ENCODE peak calls at places on chromosome 13, in ten cellular contexts. W, G, J, Z, E, Q, P, C, I and X are unnamed samples.

GRCh38 chr13:66835040-66835628 is 395.0 kb downstream of the PCDH9 start:
- DNase-seq in Q (peak), Z (peak), I (no peak), P (no peak), J (no peak), E (peak), W (peak), C (peak), G (no peak), X (peak)

GRCh38 chr13:26475176-26476110 is 82.0 kb upstream of the WASF3 start:
- DNase-seq in E (no peak), P (no peak), I (no peak), Z (peak), G (no peak), Q (no peak), W (no peak), J (no peak), C (no peak), X (no peak)

GRCh38 chr13:26621731-26622401 is 64.4 kb downstream of the WASF3 start:
- DNase-seq in E (no peak), Q (no peak), I (no peak), J (no peak), W (no peak), C (no peak), G (no peak), Z (no peak), P (no peak), X (no peak)

GRCh38 chr13:40102854-40103253 is 447.4 kb downstream of the COG6 start:
- DNase-seq in P (no peak), G (no peak), J (peak), I (no peak), Q (peak), E (no peak), W (no peak), C (no peak), Z (no peak), X (peak)

GRCh38 chr13:87168390-87168789 is 502.8 kb upstream of the SLITRK5 start:
- DNase-seq in Q (no peak), P (no peak), E (no peak), C (no peak), J (peak), Z (no peak), I (no peak), G (no peak), W (no peak), X (no peak)

GRCh38 chr13:75365724-75366173 is 116.2 kb downstream of the TBC1D4 start:
- DNase-seq in J (no peak), I (peak), Q (peak), C (no peak), E (no peak), Z (no peak), W (peak), G (peak), P (no peak), X (peak)

GRCh38 chr13:90281709-90282108 is 1065.8 kb upstream of the MIR17HG start:
- DNase-seq in P (no peak), W (no peak), Z (no peak), G (no peak), E (no peak), J (no peak), I (no peak), C (no peak), Q (no peak), X (no peak)

GRCh38 chr13:95676100-95676774 is 702 bp upstream of the DNAJC3 start:
- DNase-seq in Q (peak), I (peak), C (no peak), J (no peak), E (no peak), Z (peak), W (peak), P (no peak), G (peak), X (peak)

GRCh38 chr13:52455677-52456041 is 381 bp downstream of the CKAP2 start:
- DNase-seq in J (peak), W (peak), E (peak), Q (peak), G (peak), P (peak), C (peak), I (peak), Z (peak), X (peak)

GRCh38 chr13:110125157-110125556 is 181.8 kb downstream of the COL4A1 start:
- DNase-seq in I (no peak), Z (no peak), Q (no peak), E (no peak), G (no peak), C (no peak), J (no peak), P (no peak), W (no peak), X (no peak)

GRCh38 chr13:20057963-20058362 is 99.4 kb downstream of the ZMYM2 start:
- DNase-seq in I (no peak), C (no peak), Q (peak), Z (no peak), J (no peak), E (no peak), P (no peak), G (no peak), W (no peak), X (no peak)

GRCh38 chr13:31008400-31009115 is 76.1 kb downstream of the TEX26 start:
- DNase-seq in J (no peak), Z (no peak), W (no peak), G (no peak), Q (no peak), C (no peak), E (no peak), P (no peak), I (no peak), X (no peak)

GRCh38 chr13:80939581-80939980 is 598.7 kb upstream of the SPRY2 start:
- DNase-seq in J (no peak), Z (no peak), C (no peak), P (no peak), W (no peak), I (no peak), E (no peak), G (no peak), Q (no peak), X (no peak)

GRCh38 chr13:19957320-19958118 is 1.0 kb upstream of the ZMYM2 start:
- DNase-seq in C (peak), Z (peak), J (peak), P (peak), Q (peak), I (peak), E (peak), W (peak), G (peak), X (peak)

GRCh38 chr13:43269037-43269476 is 245.7 kb downstream of the DNAJC15 start:
- DNase-seq in Z (no peak), G (no peak), E (no peak), J (no peak), C (no peak), P (no peak), W (peak), I (no peak), Q (peak), X (peak)

GRCh38 chr13:113390874-113391497 is 27.1 kb upstream of the GRTP1 start:
- DNase-seq in J (no peak), I (no peak), W (no peak), E (no peak), P (no peak), Z (no peak), C (no peak), Q (no peak), G (no peak), X (no peak)

GRCh38 chr13:41456768-41457588 is at the start of gene RGCC:
- DNase-seq in E (peak), G (peak), P (peak), Z (peak), C (peak), J (peak), W (peak), Q (no peak), I (peak), X (peak)

GRCh38 chr13:67369895-67370660 is 139.9 kb upstream of the PCDH9 start:
- DNase-seq in Q (peak), Z (no peak), C (no peak), J (no peak), I (no peak), E (no peak), P (no peak), W (peak), G (no peak), X (peak)

GRCh38 chr13:51614350-51614786 is 30.1 kb downstream of the WDFY2 start:
- DNase-seq in Z (no peak), J (no peak), P (no peak), Q (no peak), W (no peak), E (no peak), C (peak), I (peak), G (peak), X (no peak)

GRCh38 chr13:32125746-32126145 is 94.2 kb downstream of the FRY start:
- DNase-seq in P (no peak), G (no peak), Q (peak), W (no peak), J (no peak), I (no peak), Z (no peak), C (no peak), E (no peak), X (no peak)

GRCh38 chr13:102563267-102563666 is 33.5 kb upstream of the TPP2 start:
- DNase-seq in C (no peak), Q (no peak), G (no peak), P (no peak), Z (no peak), I (no peak), E (no peak), W (no peak), J (no peak), X (no peak)

GRCh38 chr13:26324867-26325266 is 70.9 kb downstream of the CDK8 start:
- DNase-seq in C (no peak), G (no peak), J (no peak), E (no peak), P (no peak), I (no peak), W (no peak), Q (peak), Z (no peak), X (no peak)

GRCh38 chr13:51873419-51873818 is 11.7 kb downstream of the CCDC70 start:
- DNase-seq in I (no peak), J (no peak), P (no peak), Z (no peak), Q (no peak), G (no peak), E (no peak), C (no peak), W (no peak), X (no peak)

GRCh38 chr13:75489502-75490263 is 7.7 kb upstream of the TBC1D4 start:
- DNase-seq in E (no peak), J (no peak), W (peak), C (no peak), I (no peak), P (no peak), G (peak), Q (peak), Z (no peak), X (peak)

GRCh38 chr13:104426435-104426834 is 1360.2 kb upstream of the SLC10A2 start:
- DNase-seq in E (no peak), Z (no peak), G (no peak), P (no peak), Q (no peak), I (no peak), W (no peak), C (no peak), J (no peak), X (no peak)

GRCh38 chr13:58004761-58005160 is 373.2 kb downstream of the PCDH17 start:
- DNase-seq in J (no peak), W (no peak), C (no peak), Z (no peak), G (no peak), I (no peak), P (no peak), Q (no peak), E (no peak), X (no peak)

DNA sequence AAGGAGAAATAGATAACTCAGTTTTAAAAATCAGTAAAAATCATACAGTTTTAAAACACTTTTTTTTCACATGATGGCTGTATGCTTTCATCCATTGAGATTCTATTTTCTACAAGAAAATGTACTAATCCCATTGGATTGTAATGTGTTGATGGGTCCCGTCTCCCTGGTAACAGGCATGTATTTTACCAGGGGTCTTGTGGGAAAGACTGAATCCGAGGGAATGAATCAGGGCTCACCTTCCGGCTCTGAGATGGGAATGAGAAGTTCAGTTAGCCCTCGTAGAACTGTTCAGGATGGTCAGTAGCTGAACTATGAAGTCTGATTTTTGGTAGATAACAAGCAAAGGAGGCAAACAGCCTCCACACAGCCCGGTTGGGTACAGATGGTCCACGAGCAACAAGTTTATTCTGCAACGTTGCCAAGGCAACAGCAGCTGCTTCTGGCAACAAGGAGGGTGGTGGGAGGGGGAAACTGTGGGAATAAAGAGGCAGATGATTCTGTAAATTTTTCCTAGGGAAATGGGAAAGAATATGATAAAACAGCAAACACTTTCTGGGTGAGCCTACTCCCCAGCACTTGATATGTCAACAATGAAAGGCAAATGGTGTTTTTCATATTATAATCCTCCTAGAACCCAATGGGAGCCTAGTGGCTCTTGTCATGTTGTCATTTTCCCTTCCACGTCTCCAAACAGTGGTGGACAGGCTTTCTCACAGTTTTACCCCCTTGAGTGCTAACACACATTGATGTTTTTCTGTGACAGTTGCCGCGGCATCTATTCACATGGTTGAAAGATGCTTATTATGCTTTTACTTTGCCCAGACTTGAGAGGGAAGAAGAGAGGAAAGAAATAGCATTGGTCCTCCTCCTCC is 12.4 kb upstream of the SIAH3 start:
- DNase-seq in J (no peak), P (no peak), Z (no peak), C (no peak), G (no peak), Q (no peak), I (no peak), E (no peak), W (no peak), X (no peak)
- H3K4me3 ChIP-seq in J (no peak), P (no peak), Z (no peak), C (no peak), G (no peak), Q (no peak), I (no peak), E (no peak), W (no peak), X (no peak)

GRCh38 chr13:23320926-23321533 is 112.5 kb downstream of the SACS start:
- DNase-seq in Z (no peak), E (no peak), I (no peak), W (no peak), G (no peak), J (no peak), P (no peak), Q (no peak), C (no peak), X (no peak)
- H3K4me3 ChIP-seq in Z (no peak), E (peak), I (no peak), W (peak), G (peak), J (peak), P (peak), Q (peak), C (no peak), X (no peak)

DNA sequence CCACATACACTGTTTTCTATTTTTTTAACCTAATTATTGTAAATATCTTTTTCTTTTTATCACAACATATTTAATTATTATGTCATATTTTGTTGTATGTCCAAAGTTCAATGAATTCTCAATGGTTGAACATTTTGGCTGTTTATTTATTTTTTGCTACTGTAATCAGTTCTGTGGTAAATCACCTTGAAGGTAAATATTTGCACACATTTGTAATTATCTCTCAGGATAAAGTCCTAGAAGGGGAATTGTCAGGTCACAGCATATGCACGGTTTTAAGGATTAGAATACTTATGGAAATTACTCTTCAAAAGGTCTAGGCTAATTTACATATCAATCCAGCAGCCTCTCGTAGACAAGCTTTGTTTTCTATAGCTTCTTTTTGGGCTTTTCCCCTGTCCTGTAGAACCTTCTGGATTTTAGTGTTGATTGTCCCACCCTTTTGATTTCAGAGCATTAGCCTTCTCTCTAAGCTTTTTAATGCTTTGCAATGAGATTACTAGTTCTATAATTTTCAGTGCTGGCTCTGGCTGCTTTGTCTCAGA is 362.6 kb downstream of the KCNRG start:
- DNase-seq in Q (no peak), C (no peak), J (no peak), W (no peak), E (no peak), Z (no peak), P (no peak), G (no peak), I (no peak), X (no peak)
- H3K4me3 ChIP-seq in Q (no peak), C (no peak), J (no peak), W (no peak), E (no peak), Z (no peak), P (no peak), G (no peak), I (peak), X (no peak)

GRCh38 chr13:37127706-37128241 is 22.3 kb upstream of the CSNK1A1L start:
- DNase-seq in G (no peak), E (no peak), Z (no peak), P (no peak), J (no peak), Q (peak), C (no peak), I (no peak), W (peak), X (peak)
- H3K4me3 ChIP-seq in G (no peak), E (no peak), Z (no peak), P (no peak), J (no peak), Q (no peak), C (no peak), I (no peak), W (no peak), X (peak)

DNA sequence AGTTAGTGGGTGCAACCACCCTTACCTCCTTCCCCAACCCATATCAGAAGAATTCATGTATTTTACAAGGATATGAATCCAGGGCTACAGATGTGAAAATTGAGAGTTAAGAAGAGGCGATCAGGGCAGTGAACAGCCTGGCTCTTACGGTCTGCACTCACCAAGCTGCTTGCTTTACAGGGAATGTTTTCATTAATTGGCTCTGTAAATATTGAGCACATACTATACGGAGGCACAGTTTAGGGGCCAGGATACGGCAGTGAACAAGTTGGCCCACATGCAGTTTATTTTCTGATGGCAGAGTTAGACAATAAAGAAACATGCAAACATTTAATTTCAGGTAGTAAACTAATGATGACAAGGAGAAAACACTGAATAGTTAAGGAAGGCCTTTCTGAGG is 6.4 kb downstream of the POLR1D start:
- DNase-seq in I (no peak), G (no peak), P (no peak), E (no peak), Q (no peak), C (no peak), Z (no peak), W (no peak), J (no peak), X (no peak)
- H3K4me3 ChIP-seq in I (no peak), G (no peak), P (no peak), E (no peak), Q (no peak), C (no peak), Z (no peak), W (no peak), J (no peak), X (no peak)

DNA sequence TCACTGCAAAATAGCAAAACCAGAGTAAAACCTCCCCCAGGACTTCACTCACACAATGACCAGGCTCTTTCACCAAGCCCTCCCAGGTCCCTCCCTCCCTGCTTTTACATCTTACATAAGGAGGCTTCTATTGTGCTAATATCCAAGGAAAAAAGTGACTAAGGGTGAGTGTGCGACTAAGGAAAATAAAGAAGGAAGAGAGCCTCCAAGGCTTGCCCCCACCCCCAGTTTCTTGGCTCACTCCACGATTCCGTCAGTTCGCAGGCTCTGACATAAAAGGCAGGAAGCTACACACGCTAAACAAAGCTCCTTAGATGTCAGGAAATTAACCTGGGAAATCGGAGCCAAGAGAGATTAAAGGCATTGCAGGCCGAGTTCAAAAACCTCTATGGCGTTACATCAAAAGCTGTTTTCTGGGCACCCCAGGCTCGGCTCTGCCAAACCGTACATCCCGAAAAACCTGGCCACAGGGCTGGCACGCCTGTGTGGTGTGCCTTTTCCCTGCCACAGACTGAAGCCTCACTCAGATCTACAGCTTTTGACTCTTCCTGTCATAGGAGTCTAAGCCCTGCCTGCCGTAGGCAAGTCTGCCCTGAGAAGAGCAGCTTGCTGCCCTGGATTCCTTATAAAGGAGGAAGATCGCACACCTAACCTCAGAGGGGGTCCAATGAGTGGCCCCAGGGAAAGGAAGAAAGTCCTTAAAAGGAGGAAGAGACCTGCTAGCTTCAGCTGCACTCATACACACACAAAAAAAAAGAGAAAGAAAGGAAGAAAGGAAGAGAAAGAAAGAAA is 67.0 kb upstream of the SERP2 start:
- DNase-seq in P (no peak), J (peak), G (no peak), Q (peak), I (no peak), W (peak), Z (peak), E (peak), C (no peak), X (peak)
- H3K4me3 ChIP-seq in P (peak), J (no peak), G (no peak), Q (no peak), I (no peak), W (peak), Z (peak), E (peak), C (no peak), X (no peak)